ENCODE peak calls at places on chromosomes 12 and 14, in six cellular contexts. U is H1, A is GM12892, Q is GM12878, O is HepG2, Y is K562. D is an unnamed sample.

GRCh38 chr12:88361493-88361892 is 218.8 kb downstream of the KITLG start:
- DNase-seq in A (no peak), Y (no peak), U (no peak), O (no peak), Q (no peak), D (no peak)

GRCh38 chr12:94047781-94048567 is 100.4 kb upstream of the PLXNC1 start:
- DNase-seq in Y (no peak), U (no peak), A (no peak), Q (peak), O (no peak), D (no peak)

GRCh38 chr12:114995891-114996290 is 311.9 kb upstream of the TBX3 start:
- DNase-seq in Y (no peak), U (no peak), O (no peak), A (no peak), Q (no peak), D (no peak)

GRCh38 chr14:34199585-34199984 is 248.7 kb upstream of the EGLN3 start:
- DNase-seq in U (no peak), Q (no peak), A (no peak), O (no peak), Y (no peak), D (no peak)

GRCh38 chr12:60394680-60395079 is 798.9 kb downstream of the SLC16A7 start:
- DNase-seq in U (no peak), Q (no peak), Y (no peak), A (no peak), O (no peak), D (no peak)

GRCh38 chr14:73426877-73427276 is 31.5 kb downstream of the NUMB start:
- DNase-seq in A (no peak), Q (no peak), O (no peak), U (no peak), Y (no peak), D (no peak)

GRCh38 chr12:56242986-56243385 is 13.1 kb downstream of the SLC39A5 start:
- DNase-seq in U (no peak), O (no peak), Q (no peak), Y (no peak), A (no peak), D (no peak)

GRCh38 chr14:95891742-95892141 is 15.1 kb downstream of the TUNAR start:
- DNase-seq in A (no peak), O (no peak), Q (no peak), Y (no peak), U (no peak), D (no peak)

GRCh38 chr14:52153939-52154338 is 85.1 kb upstream of the NID2 start:
- DNase-seq in Y (no peak), A (no peak), O (no peak), Q (no peak), U (no peak), D (no peak)

GRCh38 chr12:58395056-58395455 is 453.7 kb downstream of the ATP23 start:
- DNase-seq in Q (no peak), O (no peak), U (no peak), Y (no peak), A (no peak), D (no peak)

GRCh38 chr12:132806857-132807256 is 21.8 kb downstream of the GOLGA3 start:
- DNase-seq in Y (no peak), Q (no peak), U (no peak), A (no peak), O (no peak), D (no peak)

GRCh38 chr12:13126494-13126893 is 23.0 kb upstream of the GSG1 start:
- DNase-seq in Y (no peak), Q (no peak), A (no peak), U (no peak), O (no peak), D (no peak)

GRCh38 chr14:29242755-29243340 is 476.3 kb downstream of the FOXG1 start:
- DNase-seq in Q (no peak), O (no peak), Y (no peak), A (no peak), U (no peak), D (no peak)

GRCh38 chr12:56157201-56158028 is 744 bp upstream of the MYL6 start:
- DNase-seq in A (peak), Q (no peak), Y (no peak), O (peak), U (peak), D (peak)

GRCh38 chr12:114679452-114679875 is 4.5 kb downstream of the TBX3 start:
- DNase-seq in Q (no peak), Y (no peak), U (no peak), A (no peak), O (no peak), D (no peak)

GRCh38 chr12:102061096-102061555 is 665 bp downstream of the WASHC3 start:
- DNase-seq in U (no peak), Q (peak), A (no peak), O (peak), Y (no peak), D (no peak)

GRCh38 chr12:91523831-91524230 is 341.2 kb upstream of the DCN start:
- DNase-seq in U (no peak), A (no peak), Q (no peak), O (no peak), Y (no peak), D (no peak)

GRCh38 chr14:101875041-101875725 is 89.2 kb upstream of the DYNC1H1 start:
- DNase-seq in U (no peak), Y (no peak), O (no peak), A (no peak), Q (no peak), D (no peak)

GRCh38 chr12:11822071-11822818 is 172.8 kb downstream of the ETV6 start:
- DNase-seq in Q (peak), O (no peak), Y (no peak), U (no peak), A (no peak), D (no peak)

GRCh38 chr12:69070319-69071090 is 137.5 kb upstream of the CPM start:
- DNase-seq in A (peak), U (peak), Y (peak), O (peak), Q (no peak), D (peak)

GRCh38 chr12:107684990-107685359 is 624 bp upstream of the PWP1 start:
- DNase-seq in O (peak), U (no peak), Q (no peak), Y (peak), A (no peak), D (no peak)

GRCh38 chr12:75872762-75873161 is 158.8 kb downstream of the PHLDA1 start:
- DNase-seq in O (peak), A (no peak), Y (no peak), Q (no peak), U (no peak), D (no peak)

GRCh38 chr12:58148405-58148804 is 207.0 kb downstream of the ATP23 start:
- DNase-seq in Q (no peak), O (no peak), A (no peak), Y (peak), U (no peak), D (no peak)

GRCh38 chr12:11854011-11854499 is 204.6 kb downstream of the ETV6 start:
- DNase-seq in Y (no peak), A (no peak), U (no peak), O (no peak), Q (no peak), D (no peak)

GRCh38 chr12:5524769-5525436 is 93.0 kb downstream of the NTF3 start:
- DNase-seq in U (no peak), A (no peak), Y (no peak), O (no peak), Q (no peak), D (no peak)

GRCh38 chr14:59331217-59331616 is 134.0 kb downstream of the GPR135 start:
- DNase-seq in Y (no peak), O (no peak), A (no peak), U (peak), Q (no peak), D (no peak)

GRCh38 chr12:16913832-16914490 is 308.0 kb upstream of the LMO3 start:
- DNase-seq in O (no peak), Y (no peak), U (no peak), A (no peak), Q (no peak), D (no peak)

GRCh38 chr12:92036061-92036620 is 109.5 kb downstream of the BTG1 start:
- DNase-seq in O (no peak), A (no peak), Q (no peak), Y (no peak), U (no peak), D (no peak)

GRCh38 chr12:111224196-111225066 is 144.5 kb downstream of the PHETA1 start:
- DNase-seq in Y (no peak), O (no peak), A (no peak), U (no peak), Q (no peak), D (no peak)

GRCh38 chr14:90426663-90427062 is 29.8 kb downstream of the CALM1 start:
- DNase-seq in A (no peak), Y (no peak), Q (no peak), U (no peak), O (no peak), D (no peak)

GRCh38 chr14:65103150-65103760 is 938 bp upstream of the MAX start:
- DNase-seq in O (peak), Y (no peak), U (no peak), Q (no peak), A (no peak), D (no peak)

GRCh38 chr14:65100905-65101541 is 1.3 kb downstream of the MAX start:
- DNase-seq in U (no peak), O (no peak), A (no peak), Y (no peak), Q (no peak), D (no peak)

GRCh38 chr14:65104791-65105190 is 2.5 kb upstream of the MAX start:
- DNase-seq in Q (no peak), U (no peak), O (no peak), A (no peak), Y (no peak), D (no peak)

GRCh38 chr14:65102441-65103149 is at the start of gene MAX:
- DNase-seq in O (peak), A (peak), Y (peak), Q (peak), U (peak), D (peak)

GRCh38 chr14:65101631-65102440 is 481 bp downstream of the MAX start:
- DNase-seq in U (no peak), O (no peak), A (peak), Q (no peak), Y (no peak), D (no peak)
- TF ChIP-seq TAF1 in U (no peak), O (no peak), A (no peak), Q (no peak), Y (no peak), D (no peak)

GRCh38 chr14:55411426-55412389 is at the start of gene ATG14:
- DNase-seq in Y (peak), U (no peak), Q (peak), A (peak), O (peak), D (peak)
- TF ChIP-seq POLR2A in Y (peak), U (peak), Q (peak), A (peak), O (peak), D (peak)

GRCh38 chr14:93619176-93619793 is 169.0 kb downstream of the PRIMA1 start:
- DNase-seq in O (peak), A (peak), Y (peak), Q (peak), U (no peak), D (peak)
- TF ChIP-seq TAF1 in O (no peak), A (no peak), Y (no peak), Q (no peak), U (no peak), D (no peak)

GRCh38 chr14:22982477-22983245 is at the start of gene AJUBA:
- DNase-seq in U (no peak), O (peak), A (peak), Y (peak), Q (no peak), D (peak)
- TF ChIP-seq POLR2A in U (no peak), O (no peak), A (no peak), Y (peak), Q (no peak), D (no peak)

DNA sequence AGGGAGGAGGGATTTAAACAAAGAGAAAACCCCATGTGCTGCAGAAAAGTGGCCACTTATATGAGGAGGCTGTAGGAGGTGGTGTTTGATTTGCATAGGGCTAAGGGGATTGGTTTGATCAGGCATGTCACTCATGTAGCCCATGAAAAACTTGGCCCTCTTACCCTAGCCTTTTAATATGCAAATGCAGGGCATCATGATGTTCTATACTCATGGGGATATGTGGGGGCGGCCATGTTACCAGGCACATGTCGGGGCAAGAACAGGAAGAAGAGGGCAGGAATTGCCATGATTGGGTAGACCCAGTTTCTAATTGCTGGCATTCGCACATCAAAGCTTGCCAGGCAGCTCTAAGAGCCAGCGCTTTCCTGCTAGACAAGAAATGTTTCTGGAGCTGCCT is 28.8 kb downstream of the KLRK1 start:
- DNase-seq in U (peak), O (no peak), Y (no peak), Q (no peak), A (no peak), D (no peak)
- TF ChIP-seq TAF1 in U (peak), O (no peak), Y (no peak), Q (no peak), A (no peak), D (no peak)

GRCh38 chr12:507261-507853 is 47.6 kb downstream of the B4GALNT3 start:
- DNase-seq in Y (no peak), O (no peak), U (no peak), Q (no peak), A (no peak), D (no peak)

GRCh38 chr12:499837-500458 is 40.2 kb downstream of the B4GALNT3 start:
- DNase-seq in A (no peak), U (no peak), Q (no peak), Y (no peak), O (no peak), D (no peak)

GRCh38 chr12:505221-505620 is 45.5 kb downstream of the B4GALNT3 start:
- DNase-seq in U (no peak), A (no peak), O (no peak), Q (no peak), Y (no peak), D (no peak)

GRCh38 chr12:501722-502447 is 42.1 kb downstream of the B4GALNT3 start:
- DNase-seq in U (no peak), Y (no peak), O (no peak), A (no peak), Q (no peak), D (no peak)

DNA sequence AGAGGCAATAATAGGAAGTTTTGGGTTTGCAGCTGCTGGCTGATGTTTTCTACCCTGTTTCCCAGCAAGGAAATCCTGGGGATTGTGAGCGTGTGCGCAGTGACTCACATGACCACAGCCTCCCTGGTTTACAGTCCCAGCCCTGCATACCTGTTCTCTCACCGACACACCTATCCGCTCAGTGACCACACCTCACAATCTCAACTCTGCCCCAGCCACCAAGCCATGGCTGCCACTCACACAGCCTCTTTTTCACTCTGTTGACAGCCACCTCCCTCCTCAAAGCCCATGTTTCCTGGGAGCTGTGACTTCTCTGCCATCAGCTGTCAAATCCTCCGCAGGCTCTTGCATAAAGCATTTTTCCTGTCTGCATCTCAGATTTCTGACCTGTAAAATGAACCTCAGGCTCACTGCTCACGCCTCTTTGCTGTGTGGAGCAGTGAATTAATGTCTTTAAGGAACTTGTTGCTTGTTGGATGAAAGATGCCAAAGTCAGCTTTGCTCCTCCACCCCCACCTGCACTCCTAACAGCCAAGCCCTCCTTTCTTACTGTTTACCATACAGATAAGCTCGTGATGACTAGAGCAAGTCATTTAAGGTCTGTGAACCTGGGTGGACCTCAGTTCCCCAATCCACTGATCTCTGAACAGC is 43.5 kb downstream of the B4GALNT3 start:
- DNase-seq in A (no peak), O (no peak), U (no peak), Y (no peak), Q (no peak), D (no peak)
- TF ChIP-seq POLR2A in A (no peak), O (no peak), U (no peak), Y (no peak), Q (no peak), D (no peak)